ENCODE peak calls at places on chromosomes 12 and 14, in ten cellular contexts. G, M, U, T, S, K, O, E, P and W are unnamed samples.
A peak's percentile ranks its signal among the peaks of the same experiment; 100 is the strongest.

GRCh38 chr12:20483776-20484175 is 115.4 kb downstream of the PDE3A start:
- DNase-seq in G (no peak), P (no peak), S (no peak), E (no peak), K (no peak), U (no peak), T (no peak), O (no peak), M (no peak), W (no peak)

GRCh38 chr12:121626853-121627623 is 708 bp downstream of the ORAI1 start:
- DNase-seq in E (peak; percentile 62), O (peak; percentile 63), T (peak; percentile 49), K (peak; percentile 62), G (peak; percentile 47), S (peak; percentile 94), U (peak; percentile 81), P (peak; percentile 43), M (peak; percentile 75), W (peak; percentile 73)

GRCh38 chr12:68967036-68967435 is 34.1 kb upstream of the CPM start:
- DNase-seq in G (no peak), M (no peak), K (no peak), O (no peak), P (no peak), E (no peak), U (no peak), T (no peak), S (no peak), W (no peak)

GRCh38 chr14:88852632-88853031 is 28.2 kb downstream of the TTC8 start:
- DNase-seq in G (no peak), P (no peak), K (no peak), O (no peak), M (no peak), E (no peak), T (no peak), S (no peak), U (no peak), W (no peak)

GRCh38 chr14:34237098-34237497 is 224.9 kb downstream of the SPTSSA start:
- DNase-seq in S (no peak), E (no peak), P (no peak), G (no peak), T (no peak), O (no peak), U (no peak), K (no peak), M (peak; percentile 33), W (no peak)

GRCh38 chr12:43283206-43283605 is 268.8 kb downstream of the ADAMTS20 start:
- DNase-seq in O (no peak), G (no peak), M (no peak), E (no peak), T (no peak), P (no peak), S (no peak), K (no peak), U (no peak), W (no peak)

GRCh38 chr12:70045514-70045913 is 197.7 kb upstream of the CNOT2 start:
- DNase-seq in O (peak; percentile 31), S (no peak), P (no peak), U (no peak), E (no peak), T (no peak), M (no peak), K (no peak), G (no peak), W (no peak)

GRCh38 chr12:42834062-42834461 is 244.5 kb upstream of the PRICKLE1 start:
- DNase-seq in U (no peak), T (no peak), E (no peak), S (no peak), K (no peak), M (no peak), O (no peak), P (no peak), G (no peak), W (no peak)

GRCh38 chr12:73125148-73125547 is 853.0 kb downstream of the TRHDE start:
- DNase-seq in M (no peak), P (no peak), G (no peak), T (no peak), U (no peak), S (no peak), O (no peak), E (no peak), K (no peak), W (no peak)

GRCh38 chr14:89473979-89474378 is 56.9 kb upstream of the FOXN3 start:
- DNase-seq in U (no peak), T (no peak), P (no peak), E (no peak), G (no peak), S (no peak), M (no peak), O (no peak), K (no peak), W (no peak)

GRCh38 chr14:88613552-88614010 is 50.7 kb downstream of the ZC3H14 start:
- DNase-seq in K (no peak), T (no peak), G (no peak), P (no peak), U (no peak), S (peak; percentile 60), M (no peak), E (no peak), O (no peak), W (no peak)

GRCh38 chr12:6944381-6945186 is 762 bp downstream of the C12orf57 start:
- DNase-seq in T (peak; percentile 91), U (peak; percentile 96), M (peak; percentile 97), K (peak; percentile 95), O (peak; percentile 96), G (peak; percentile 93), E (peak; percentile 95), P (peak; percentile 94), S (peak; percentile 94), W (peak; percentile 92)
- TF ChIP-seq POLR2A in T (peak; percentile 70), U (peak; percentile 48), M (no peak), K (no peak), O (no peak), G (no peak), E (no peak), P (peak; percentile 50), S (no peak), W (no peak)

GRCh38 chr14:61285364-61285763 is 4.2 kb upstream of the TMEM30B start:
- DNase-seq in K (no peak), S (no peak), M (peak; percentile 18), T (no peak), U (no peak), E (no peak), P (no peak), G (no peak), O (no peak), W (no peak)

GRCh38 chr14:61288720-61289119 is 7.6 kb upstream of the TMEM30B start:
- DNase-seq in K (no peak), S (no peak), P (no peak), U (no peak), E (no peak), T (no peak), G (no peak), O (no peak), M (no peak), W (no peak)

GRCh38 chr14:61288228-61288627 is 7.1 kb upstream of the TMEM30B start:
- DNase-seq in U (no peak), T (no peak), K (no peak), O (no peak), P (no peak), S (no peak), E (no peak), M (no peak), G (no peak), W (no peak)

GRCh38 chr14:61284001-61284400 is 2.9 kb upstream of the TMEM30B start:
- DNase-seq in E (no peak), U (no peak), T (no peak), M (no peak), S (no peak), K (no peak), P (no peak), G (no peak), O (no peak), W (no peak)

DNA sequence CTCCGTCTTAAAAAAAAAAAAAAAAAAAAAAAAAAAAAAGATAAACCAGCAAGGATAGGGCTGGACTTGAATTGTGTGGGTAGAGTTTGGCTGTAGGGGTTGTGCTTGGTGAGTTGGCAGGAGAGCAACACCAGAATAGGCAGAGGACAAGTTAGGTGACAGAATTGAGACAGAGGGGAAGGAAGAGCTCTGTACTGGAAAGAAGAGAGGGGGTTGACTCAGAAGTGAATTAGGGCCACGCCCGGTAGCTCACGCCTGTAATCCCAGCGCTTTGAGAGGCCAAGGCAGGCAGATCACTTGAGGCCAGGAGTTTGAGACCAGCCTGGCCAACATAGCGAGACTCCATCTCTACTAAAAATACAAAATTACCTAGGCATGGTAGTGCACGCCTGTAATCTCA is 6.1 kb upstream of the TMEM30B start:
- DNase-seq in S (no peak), P (no peak), E (no peak), T (no peak), M (no peak), O (no peak), U (no peak), G (no peak), K (no peak), W (no peak)
- TF ChIP-seq POLR2A in S (no peak), P (no peak), E (no peak), T (no peak), M (no peak), O (no peak), U (no peak), G (no peak), K (no peak), W (no peak)

GRCh38 chr12:51797301-51797700 is 51.2 kb downstream of the FIGNL2 start:
- DNase-seq in O (no peak), G (no peak), S (no peak), U (no peak), K (no peak), E (no peak), M (no peak), P (no peak), T (no peak), W (no peak)

GRCh38 chr12:51793201-51793600 is 55.3 kb downstream of the FIGNL2 start:
- DNase-seq in T (no peak), P (no peak), O (no peak), U (no peak), G (no peak), S (no peak), E (no peak), K (no peak), M (no peak), W (no peak)

GRCh38 chr12:51788876-51789275 is 59.6 kb downstream of the FIGNL2 start:
- DNase-seq in S (no peak), M (no peak), T (no peak), G (no peak), P (no peak), E (no peak), K (no peak), O (no peak), U (no peak), W (no peak)

DNA sequence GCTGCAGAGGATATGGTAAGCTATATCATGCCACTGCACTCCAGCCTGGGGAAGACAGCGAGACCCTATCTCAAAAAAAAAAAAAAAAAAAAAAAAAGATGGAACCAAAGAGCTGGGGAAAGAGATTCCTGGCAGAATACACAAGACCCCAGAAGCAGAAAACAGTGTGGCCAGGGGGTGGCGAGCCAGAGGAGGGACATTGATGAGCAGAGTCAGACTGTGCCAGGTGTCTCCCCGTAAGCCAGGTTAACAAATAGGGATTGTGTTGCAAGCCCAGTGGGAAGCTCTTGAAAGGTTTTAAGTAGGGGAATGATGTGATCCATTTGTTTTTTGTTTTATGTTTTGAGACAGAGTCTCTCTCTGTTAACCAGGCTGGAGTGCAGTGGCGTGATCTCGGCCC is 56.1 kb downstream of the FIGNL2 start:
- DNase-seq in O (no peak), E (no peak), K (no peak), S (no peak), U (no peak), M (no peak), P (no peak), G (no peak), T (no peak), W (no peak)
- TF ChIP-seq POLR2A in O (no peak), E (no peak), K (no peak), S (no peak), U (no peak), M (no peak), P (no peak), G (no peak), T (no peak), W (no peak)

GRCh38 chr12:66130267-66131066 is at the start of gene LLPH:
- DNase-seq in U (peak; percentile 93), E (peak; percentile 92), O (peak; percentile 93), M (peak; percentile 94), P (peak; percentile 83), G (peak; percentile 88), T (peak; percentile 82), K (peak; percentile 95), S (peak; percentile 94), W (peak; percentile 93)
- TF ChIP-seq POLR2A in U (peak; percentile 68), E (no peak), O (peak; percentile 83), M (peak; percentile 89), P (peak; percentile 52), G (peak; percentile 35), T (peak; percentile 69), K (no peak), S (peak; percentile 86), W (peak; percentile 94)